ENCODE peak calls at places on chromosomes 2 and 18, in four cellular contexts. I is GM13976, R is NCI-H1436 treated with DMSO at 0.1 percent for 48 hours, T is frontal cortex. F is an unnamed sample.

GRCh38 chr2:20199381-20200270 is 25.3 kb downstream of the SDC1 start:
- DNase-seq in T (no peak), R (no peak), I (no peak), F (no peak)

GRCh38 chr2:40559175-40559574 is 107.3 kb upstream of the SLC8A1 start:
- DNase-seq in T (no peak), R (no peak), I (no peak), F (no peak)

GRCh38 chr2:171316220-171316619 is 117.6 kb downstream of the METTL8 start:
- DNase-seq in T (no peak), R (no peak), I (no peak), F (no peak)

GRCh38 chr2:220365023-220365422 is 737.6 kb downstream of the SLC4A3 start:
- DNase-seq in I (no peak), T (no peak), R (no peak), F (no peak)

GRCh38 chr2:151756820-151757219 is 22.5 kb upstream of the NEB start:
- DNase-seq in I (no peak), R (no peak), T (no peak), F (no peak)

GRCh38 chr2:63842149-63843061 is 709 bp downstream of the UGP2 start:
- DNase-seq in I (peak), T (no peak), R (no peak), F (no peak)

GRCh38 chr2:159202568-159203071 is 83.9 kb downstream of the WDSUB1 start:
- DNase-seq in R (no peak), I (no peak), T (peak), F (no peak)

GRCh38 chr2:69789129-69789528 is 40.3 kb upstream of the GMCL1 start:
- DNase-seq in T (no peak), I (no peak), R (no peak), F (no peak)

GRCh38 chr2:36606925-36607324 is 9.0 kb upstream of the FEZ2 start:
- DNase-seq in R (no peak), I (no peak), T (no peak), F (no peak)

GRCh38 chr2:216074380-216074779 is 7.2 kb downstream of the PECR start:
- DNase-seq in R (no peak), T (no peak), I (no peak), F (no peak)

GRCh38 chr2:46268986-46269385 is 28.2 kb upstream of the EPAS1 start:
- DNase-seq in T (no peak), I (no peak), R (no peak), F (no peak)

GRCh38 chr18:3061581-3062416 is 48.9 kb upstream of the LPIN2 start:
- DNase-seq in R (no peak), T (no peak), I (no peak), F (no peak)

GRCh38 chr2:238593236-238593635 is 166.5 kb downstream of the ASB1 start:
- DNase-seq in T (no peak), R (no peak), I (no peak), F (no peak)

GRCh38 chr18:8424917-8425725 is 184.1 kb upstream of the RAB12 start:
- DNase-seq in R (no peak), T (no peak), I (no peak), F (no peak)

GRCh38 chr2:61633250-61633649 is 95.1 kb upstream of the XPO1 start:
- DNase-seq in R (no peak), T (no peak), I (no peak), F (no peak)

GRCh38 chr2:28545590-28546195 is 49.8 kb downstream of the PLB1 start:
- DNase-seq in R (no peak), I (no peak), T (no peak), F (no peak)

GRCh38 chr18:79496237-79496977 is 100.7 kb downstream of the NFATC1 start:
- DNase-seq in R (no peak), I (no peak), T (no peak), F (no peak)

GRCh38 chr2:139259422-139260051 is 479.3 kb upstream of the NXPH2 start:
- DNase-seq in I (no peak), T (no peak), R (no peak), F (no peak)

GRCh38 chr18:22446906-22447305 is 29.2 kb upstream of the CTAGE1 start:
- DNase-seq in I (no peak), T (no peak), R (no peak), F (no peak)

GRCh38 chr2:197869501-197870111 is 65.2 kb downstream of the PLCL1 start:
- DNase-seq in I (no peak), T (no peak), R (no peak), F (no peak)